ENCODE peak calls at places on chromosomes 4 and X, in ten cellular contexts. W, E, Y, A, L, O, V, I, H and X are unnamed samples.

GRCh38 chrX:119690921-119691716 is 1.8 kb downstream of the SEPTIN6 start:
- DNase-seq in W (no peak), E (no peak), Y (no peak), A (no peak), L (no peak), O (no peak), V (no peak), I (peak; percentile 69), H (no peak), X (no peak)

GRCh38 chrX:153769865-153770605 is 6.0 kb downstream of the PLXNB3 start:
- DNase-seq in W (no peak), E (no peak), Y (no peak), A (no peak), L (no peak), O (no peak), V (no peak), I (no peak), H (no peak), X (no peak)

GRCh38 chr4:176784816-176785215 is 7.9 kb downstream of the VEGFC start:
- DNase-seq in W (no peak), E (no peak), Y (no peak), A (no peak), L (no peak), O (no peak), V (peak; percentile 25), I (peak; percentile 24), H (no peak), X (no peak)

GRCh38 chr4:25859429-25860148 is 3.2 kb downstream of the SEL1L3 start:
- DNase-seq in W (no peak), E (no peak), Y (no peak), A (peak; percentile 75), L (no peak), O (no peak), V (no peak), I (no peak), H (no peak), X (no peak)

GRCh38 chr4:10108391-10108790 is 8.2 kb downstream of the WDR1 start:
- DNase-seq in W (no peak), E (no peak), Y (no peak), A (no peak), L (no peak), O (no peak), V (no peak), I (peak; percentile 30), H (no peak), X (no peak)

GRCh38 chr4:112604590-112604989 is 32.1 kb downstream of the ZGRF1 start:
- DNase-seq in W (peak; percentile 45), E (no peak), Y (no peak), A (peak; percentile 38), L (no peak), O (no peak), V (peak; percentile 55), I (peak; percentile 71), H (no peak), X (no peak)

GRCh38 chrX:50787099-50787498 is 26.9 kb downstream of the SHROOM4 start:
- DNase-seq in W (no peak), E (no peak), Y (no peak), A (no peak), L (no peak), O (no peak), V (no peak), I (no peak), H (no peak), X (no peak)

GRCh38 chrX:68511255-68511654 is 12.4 kb downstream of the YIPF6 start:
- DNase-seq in W (peak; percentile 65), E (no peak), Y (no peak), A (peak; percentile 43), L (no peak), O (no peak), V (peak; percentile 70), I (peak; percentile 62), H (no peak), X (no peak)

GRCh38 chrX:57929373-57929772 is 19.1 kb upstream of the ZXDA start:
- DNase-seq in W (no peak), E (no peak), Y (no peak), A (no peak), L (no peak), O (no peak), V (peak; percentile 58), I (peak; percentile 45), H (no peak), X (no peak)

GRCh38 chr4:105158837-105159236 is 12.2 kb downstream of the TET2 start:
- DNase-seq in W (no peak), E (no peak), Y (no peak), A (no peak), L (no peak), O (peak; percentile 59), V (no peak), I (no peak), H (no peak), X (no peak)

GRCh38 chr4:95155759-95156451 is 392.9 kb downstream of the UNC5C start:
- DNase-seq in W (no peak), E (no peak), Y (no peak), A (peak; percentile 63), L (no peak), O (no peak), V (peak; percentile 54), I (peak; percentile 64), H (no peak), X (no peak)

DNA sequence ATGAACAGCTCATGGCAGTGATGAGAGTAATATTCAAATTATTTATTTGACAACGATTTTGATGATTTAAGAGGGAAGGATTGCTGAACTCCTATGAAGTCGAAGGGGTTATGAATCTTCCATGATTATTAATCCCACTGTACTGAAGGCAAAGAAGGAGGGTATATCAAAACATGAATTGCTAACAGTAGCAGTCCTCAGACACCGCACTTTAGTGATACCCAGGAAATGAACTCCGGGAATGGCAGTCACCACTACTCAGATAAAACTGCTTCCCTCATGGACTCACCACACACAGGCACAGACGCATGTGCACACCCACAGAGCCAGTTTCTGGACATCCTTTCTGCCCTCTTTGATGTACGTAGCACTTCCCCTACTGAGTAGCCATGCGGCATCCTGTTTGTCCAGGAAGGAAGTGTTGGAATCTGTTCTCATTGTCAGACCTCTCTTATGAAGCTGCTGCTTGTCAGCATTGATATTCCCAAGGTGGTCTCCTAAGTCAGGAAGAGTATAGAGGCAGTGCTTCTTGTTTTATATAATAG is 95.7 kb downstream of the DCLK2 start:
- DNase-seq in W (no peak), E (no peak), Y (no peak), A (no peak), L (no peak), O (no peak), V (no peak), I (no peak), H (no peak), X (no peak)
- H3K27ac ChIP-seq in W (no peak overlapping the region), E (no peak overlapping the region), Y (no peak overlapping the region), A (no peak overlapping the region), L (no peak overlapping the region), O (peak overlapping the region; percentile 47), V (no peak overlapping the region), I (no peak overlapping the region), H (peak overlapping the region; percentile 66), X (no peak overlapping the region)

DNA sequence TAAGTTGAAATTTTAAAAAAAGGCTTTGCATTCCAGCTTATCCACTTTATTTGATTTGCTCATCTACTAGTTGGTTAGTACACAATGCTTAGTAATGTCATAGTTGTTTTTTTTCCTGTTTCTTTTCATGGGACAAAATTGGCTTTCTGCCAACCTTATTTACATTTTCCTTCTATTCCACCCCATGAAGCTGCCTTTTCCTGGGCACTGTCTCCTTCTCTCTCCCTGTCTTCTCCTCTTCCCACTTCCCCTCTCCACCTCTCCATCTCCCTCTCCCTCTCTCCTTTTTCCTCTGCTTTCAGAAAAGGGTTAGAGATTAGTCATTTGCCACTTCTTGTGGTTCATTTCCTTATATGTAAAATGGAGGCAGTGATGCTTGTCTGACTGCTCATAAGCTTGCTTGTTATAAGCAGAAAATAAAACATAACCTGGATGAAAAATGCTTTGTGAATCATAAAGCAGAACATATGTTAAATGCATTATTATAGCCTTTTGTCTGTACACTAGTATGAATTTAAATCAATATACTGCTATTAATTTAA is 181.9 kb downstream of the CEP135 start:
- DNase-seq in W (no peak), E (no peak), Y (no peak), A (no peak), L (no peak), O (no peak), V (no peak), I (peak; percentile 23), H (no peak), X (no peak)
- H3K27ac ChIP-seq in W (no peak overlapping the region), E (no peak overlapping the region), Y (no peak overlapping the region), A (no peak overlapping the region), L (no peak overlapping the region), O (no peak overlapping the region), V (no peak overlapping the region), I (no peak overlapping the region), H (no peak overlapping the region), X (no peak overlapping the region)

DNA sequence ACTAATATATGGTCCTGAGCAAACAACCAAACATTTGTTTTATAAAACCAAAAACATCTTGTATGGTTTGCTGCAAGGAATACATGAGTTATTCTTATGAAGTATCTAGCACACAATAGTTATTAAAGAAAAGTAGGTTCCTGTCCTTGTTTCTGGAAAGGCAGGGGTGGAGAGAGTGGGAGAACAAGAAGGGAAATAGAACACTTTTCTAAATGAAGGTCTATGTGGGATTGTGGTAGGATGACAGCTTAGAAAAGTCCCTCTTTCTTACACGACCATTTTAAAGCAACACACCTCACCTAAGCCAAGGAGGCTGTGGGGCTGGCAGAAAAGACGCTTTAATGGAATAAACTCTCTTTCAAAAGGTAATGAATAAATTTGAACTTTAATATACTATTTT is 164.6 kb downstream of the ARAP2 start:
- DNase-seq in W (no peak), E (no peak), Y (no peak), A (no peak), L (no peak), O (no peak), V (no peak), I (no peak), H (no peak), X (no peak)
- H3K27ac ChIP-seq in W (no peak overlapping the region), E (no peak overlapping the region), Y (no peak overlapping the region), A (no peak overlapping the region), L (no peak overlapping the region), O (no peak overlapping the region), V (no peak overlapping the region), I (no peak overlapping the region), H (no peak overlapping the region), X (no peak overlapping the region)

GRCh38 chrX:130098202-130098552 is 12.1 kb downstream of the ELF4 start:
- DNase-seq in W (no peak), E (no peak), Y (no peak), A (no peak), L (no peak), O (no peak), V (no peak), I (no peak), H (no peak), X (no peak)

GRCh38 chrX:130100180-130100579 is 10.1 kb downstream of the ELF4 start:
- DNase-seq in W (peak; percentile 67), E (peak; percentile 88), Y (no peak), A (no peak), L (no peak), O (no peak), V (no peak), I (peak; percentile 85), H (no peak), X (peak; percentile 81)

GRCh38 chrX:130094712-130095111 is 15.6 kb downstream of the ELF4 start:
- DNase-seq in W (no peak), E (no peak), Y (no peak), A (no peak), L (no peak), O (no peak), V (no peak), I (no peak), H (no peak), X (no peak)

GRCh38 chrX:130095249-130095648 is 15.0 kb downstream of the ELF4 start:
- DNase-seq in W (no peak), E (no peak), Y (no peak), A (no peak), L (no peak), O (no peak), V (no peak), I (no peak), H (no peak), X (no peak)

GRCh38 chrX:130097507-130098201 is 12.6 kb downstream of the ELF4 start:
- DNase-seq in W (peak; percentile 76), E (no peak), Y (peak; percentile 53), A (peak; percentile 47), L (peak; percentile 21), O (peak; percentile 69), V (no peak), I (no peak), H (no peak), X (no peak)
- H3K27ac ChIP-seq in W (peak overlapping the region; percentile 60), E (no peak overlapping the region), Y (peak overlapping the region; percentile 72), A (peak overlapping the region; percentile 40), L (peak overlapping the region; percentile 9), O (peak overlapping the region; percentile 53), V (no peak overlapping the region), I (no peak overlapping the region), H (peak overlapping the region; percentile 60), X (no peak overlapping the region)